ENCODE peak calls at places on chromosome 3, in six cellular contexts. H is natural killer cell treated with Interleukin-12 subunit alpha and Interleukin-12 subunit beta and Interleukin-15 and Interleukin-18, amount 100 ng/mL, for 72 hours; M is foreskin fibroblast; N is astrocyte of the spinal cord; D is MV-4-11; S is CD8-positive, alpha-beta memory T cell. K is an unnamed sample.

GRCh38 chr3:31559872-31560534 is 27.3 kb downstream of the STT3B start:
- DNase-seq in H (no peak), M (no peak), N (no peak), D (no peak), S (no peak), K (no peak)

GRCh38 chr3:66622756-66623452 is 122.1 kb upstream of the LRIG1 start:
- DNase-seq in H (no peak), M (no peak), N (no peak), D (no peak), S (no peak), K (no peak)

GRCh38 chr3:48024401-48024800 is 8.2 kb upstream of the MAP4 start:
- DNase-seq in H (no peak), M (no peak), N (no peak), D (no peak), S (no peak), K (no peak)

GRCh38 chr3:186931487-186932280 is 1.4 kb downstream of the ST6GAL1 start:
- DNase-seq in H (peak), M (peak), N (peak), D (no peak), S (peak), K (peak)

GRCh38 chr3:174147798-174148197 is 711.3 kb upstream of the NAALADL2 start:
- DNase-seq in H (no peak), M (no peak), N (no peak), D (no peak), S (no peak), K (no peak)

GRCh38 chr3:182485306-182485705 is 308.0 kb upstream of the ATP11B start:
- DNase-seq in H (no peak), M (no peak), N (no peak), D (no peak), S (no peak), K (no peak)

GRCh38 chr3:41893977-41894376 is 67.9 kb downstream of the ULK4 start:
- DNase-seq in H (no peak), M (peak), N (peak), D (peak), S (no peak), K (no peak)

GRCh38 chr3:17742837-17743659 is 617 bp upstream of the TBC1D5 start:
- DNase-seq in H (no peak), M (no peak), N (no peak), D (no peak), S (no peak), K (no peak)

GRCh38 chr3:173789530-173789929 is 392.0 kb downstream of the NLGN1 start:
- DNase-seq in H (no peak), M (peak), N (peak), D (no peak), S (no peak), K (no peak)

GRCh38 chr3:30729512-30729911 is 123.1 kb downstream of the TGFBR2 start:
- DNase-seq in H (no peak), M (no peak), N (no peak), D (no peak), S (no peak), K (no peak)

GRCh38 chr3:170204509-170204908 is 17.7 kb upstream of the PRKCI start:
- DNase-seq in H (no peak), M (no peak), N (no peak), D (no peak), S (no peak), K (no peak)

GRCh38 chr3:48997102-48997637 is 7.1 kb downstream of the P4HTM start:
- DNase-seq in H (no peak), M (no peak), N (no peak), D (no peak), S (no peak), K (no peak)

GRCh38 chr3:114494498-114494897 is 200.7 kb downstream of the TIGIT start:
- DNase-seq in H (no peak), M (no peak), N (no peak), D (no peak), S (no peak), K (no peak)

GRCh38 chr3:30455840-30456239 is 150.6 kb upstream of the TGFBR2 start:
- DNase-seq in H (no peak), M (no peak), N (no peak), D (no peak), S (no peak), K (no peak)